ENCODE peak calls at places on chromosomes 3 and 15, in five cellular contexts. J is sigmoid colon, S is uterus, A is heart right ventricle, Q is cardiac muscle cell. X is an unnamed sample.
A peak's percentile ranks its signal among the peaks of the same experiment; 100 is the strongest.

GRCh38 chr3:131794766-131795381 is 239.9 kb downstream of the CPNE4 start:
- DNase-seq in J (no peak), S (no peak), A (peak; percentile 27), Q (peak; percentile 59), X (no peak)

GRCh38 chr3:178532414-178532813 is 3.8 kb upstream of the KCNMB2 start:
- DNase-seq in J (no peak), S (no peak), A (no peak), Q (no peak), X (no peak)

GRCh38 chr15:65050270-65050669 is 5.1 kb downstream of the SLC51B start:
- DNase-seq in J (no peak), S (no peak), A (no peak), Q (no peak), X (no peak)

GRCh38 chr15:90972133-90972532 is 17.4 kb downstream of the RCCD1 start:
- DNase-seq in J (no peak), S (no peak), A (no peak), Q (no peak), X (no peak)

GRCh38 chr3:142888484-142889262 is at the start of gene PCOLCE2:
- DNase-seq in J (peak; percentile 66), S (no peak), A (no peak), Q (peak; percentile 61), X (no peak)

GRCh38 chr3:36447063-36447462 is 66.8 kb downstream of the STAC start:
- DNase-seq in J (no peak), S (no peak), A (no peak), Q (no peak), X (no peak)

GRCh38 chr15:71526061-71526460 is 284.3 kb upstream of the NR2E3 start:
- DNase-seq in J (no peak), S (no peak), A (no peak), Q (no peak), X (no peak)

GRCh38 chr15:60538129-60538528 is 59.2 kb upstream of the ICE2 start:
- DNase-seq in J (no peak), S (no peak), A (no peak), Q (no peak), X (no peak)

GRCh38 chr3:73107215-73107614 is 45.8 kb downstream of the EBLN2 start:
- DNase-seq in J (no peak), S (no peak), A (no peak), Q (no peak), X (no peak)

GRCh38 chr15:39804026-39804425 is 21.4 kb upstream of the FSIP1 start:
- DNase-seq in J (no peak), S (no peak), A (no peak), Q (no peak), X (no peak)

GRCh38 chr3:61200255-61200654 is 51.0 kb downstream of the FHIT start:
- DNase-seq in J (no peak), S (no peak), A (no peak), Q (no peak), X (no peak)

GRCh38 chr3:116863842-116864626 is 154.5 kb downstream of the TUSC7 start:
- DNase-seq in J (no peak), S (no peak), A (no peak), Q (peak; percentile 49), X (peak; percentile 5)

GRCh38 chr3:188947401-188947982 is 224.3 kb upstream of the TPRG1 start:
- DNase-seq in J (peak; percentile 95), S (peak; percentile 91), A (peak; percentile 81), Q (peak; percentile 94), X (peak; percentile 74)

GRCh38 chr15:41043276-41043675 is 72.8 kb downstream of the INO80 start:
- DNase-seq in J (no peak), S (no peak), A (no peak), Q (no peak), X (no peak)

GRCh38 chr15:96132126-96132525 is 198.4 kb upstream of the NR2F2 start:
- DNase-seq in J (no peak), S (no peak), A (no peak), Q (no peak), X (no peak)

GRCh38 chr3:23072672-23073071 is 130.5 kb upstream of the UBE2E2 start:
- DNase-seq in J (no peak), S (no peak), A (no peak), Q (no peak), X (no peak)

GRCh38 chr3:160924776-160925175 is 168.7 kb downstream of the PPM1L start:
- DNase-seq in J (no peak), S (no peak), A (no peak), Q (no peak), X (no peak)

GRCh38 chr3:111764645-111765091 is 94.4 kb upstream of the PHLDB2 start:
- DNase-seq in J (no peak), S (no peak), A (no peak), Q (no peak), X (no peak)

GRCh38 chr15:50872832-50873231 is 35.7 kb upstream of the AP4E1 start:
- DNase-seq in J (no peak), S (no peak), A (no peak), Q (no peak), X (no peak)

GRCh38 chr15:60038111-60038521 is 34.0 kb downstream of the FOXB1 start:
- DNase-seq in J (no peak), S (no peak), A (no peak), Q (no peak), X (no peak)

DNA sequence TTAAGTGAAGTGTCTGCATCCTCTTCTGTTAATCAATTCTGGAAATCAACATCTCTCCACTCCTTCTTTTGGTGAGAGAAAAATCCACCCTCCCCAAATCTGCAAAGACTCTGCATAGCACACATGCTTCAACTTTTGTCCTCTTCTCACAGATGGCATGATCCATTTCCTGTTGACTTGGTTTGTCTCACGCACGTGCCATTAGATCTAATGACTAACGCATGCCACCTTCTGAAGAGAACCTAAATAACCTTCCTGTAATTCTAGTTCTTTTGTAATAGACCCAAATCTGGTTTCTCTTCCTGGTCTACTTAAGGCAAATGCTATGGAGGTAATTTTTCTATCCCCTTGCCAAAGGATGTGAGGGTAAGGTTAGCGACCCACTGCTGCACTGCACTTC is 51.0 kb upstream of the ATOSA start:
- DNase-seq in J (no peak), S (no peak), A (no peak), Q (no peak), X (no peak)
- H3K27ac ChIP-seq in J (no peak overlapping the region), S (no peak overlapping the region), A (no peak overlapping the region), Q (no peak overlapping the region), X (no peak overlapping the region)

GRCh38 chr3:49806838-49807237 is 3.8 kb downstream of the INKA1 start:
- DNase-seq in J (no peak), S (no peak), A (no peak), Q (no peak), X (no peak)
- H3K27ac ChIP-seq in J (peak overlapping the region; percentile 90), S (peak overlapping the region; percentile 92), A (peak overlapping the region; percentile 99), Q (no peak overlapping the region), X (peak overlapping the region; percentile 40)

DNA sequence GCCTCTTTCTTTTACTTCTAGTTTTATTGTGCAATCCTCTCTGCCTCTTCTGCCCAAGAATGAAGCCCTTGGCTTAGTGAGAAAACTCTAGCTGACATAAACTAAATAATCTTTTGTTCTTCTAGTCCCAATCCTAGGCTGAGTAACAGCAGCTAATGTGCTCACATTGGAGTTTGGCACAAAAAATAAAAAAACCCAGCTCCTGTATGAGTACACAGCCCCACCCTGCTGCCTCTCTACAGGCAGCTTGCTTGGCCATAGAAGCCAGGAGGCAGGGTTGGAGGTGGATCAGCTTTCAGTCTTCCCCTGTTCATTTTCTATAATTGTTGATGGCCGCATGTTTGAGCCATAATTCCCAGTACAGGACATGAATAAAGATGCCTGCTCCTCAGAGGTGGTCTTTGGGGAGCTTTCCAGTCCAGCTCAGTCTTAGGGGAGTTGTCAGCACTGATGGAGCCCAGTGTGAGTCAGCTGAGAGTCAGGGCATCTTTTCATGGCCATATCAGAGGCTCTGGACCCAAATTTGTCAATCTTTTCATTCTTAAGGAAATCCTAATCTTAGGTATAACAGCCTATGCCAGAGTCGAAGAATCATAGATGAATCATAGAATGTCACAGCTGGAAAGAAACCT is 46.8 kb downstream of the RTP1 start:
- DNase-seq in J (no peak), S (no peak), A (no peak), Q (no peak), X (no peak)
- H3K27ac ChIP-seq in J (no peak overlapping the region), S (no peak overlapping the region), A (no peak overlapping the region), Q (no peak overlapping the region), X (no peak overlapping the region)

GRCh38 chr3:152314677-152315353 is 46.1 kb downstream of the MBNL1 start:
- DNase-seq in J (no peak), S (no peak), A (no peak), Q (no peak), X (no peak)

GRCh38 chr3:152315623-152316022 is 46.9 kb downstream of the MBNL1 start:
- DNase-seq in J (no peak), S (no peak), A (no peak), Q (no peak), X (no peak)

GRCh38 chr3:152313914-152314313 is 45.2 kb downstream of the MBNL1 start:
- DNase-seq in J (no peak), S (no peak), A (no peak), Q (no peak), X (no peak)

GRCh38 chr3:152316318-152316717 is 47.6 kb downstream of the MBNL1 start:
- DNase-seq in J (no peak), S (no peak), A (no peak), Q (no peak), X (no peak)

DNA sequence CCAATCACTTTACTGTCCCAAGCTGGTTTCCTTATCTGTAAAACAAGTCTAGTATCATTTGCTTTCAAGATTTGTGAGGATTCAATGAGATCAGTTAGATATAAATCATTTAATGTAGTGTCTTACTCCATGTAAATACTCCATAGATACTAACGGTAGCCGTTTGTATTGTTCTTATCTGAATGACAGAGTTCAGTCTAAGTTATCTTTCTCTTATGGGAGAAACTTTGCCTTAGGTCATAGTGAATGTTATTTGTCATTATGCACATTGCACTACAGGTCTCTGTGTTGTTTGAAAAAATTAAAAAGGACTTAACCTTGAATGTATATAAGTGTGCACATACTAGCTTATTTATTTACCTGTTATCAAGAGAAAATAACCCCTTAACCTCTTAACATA is 44.7 kb downstream of the MBNL1 start:
- DNase-seq in J (no peak), S (no peak), A (no peak), Q (no peak), X (no peak)
- H3K27ac ChIP-seq in J (peak overlapping the region; percentile 74), S (peak overlapping the region; percentile 8), A (peak overlapping the region; percentile 18), Q (no peak overlapping the region), X (no peak overlapping the region)

GRCh38 chr3:171836836-171837235 is 6.3 kb upstream of the TMEM212 start:
- DNase-seq in J (no peak), S (no peak), A (no peak), Q (no peak), X (no peak)

GRCh38 chr3:171835613-171836012 is 7.5 kb upstream of the TMEM212 start:
- DNase-seq in J (no peak), S (no peak), A (no peak), Q (no peak), X (no peak)

GRCh38 chr3:171838218-171838720 is 4.9 kb upstream of the TMEM212 start:
- DNase-seq in J (peak; percentile 83), S (peak; percentile 69), A (peak; percentile 72), Q (peak; percentile 30), X (peak; percentile 12)

GRCh38 chr3:171839270-171839669 is 3.9 kb upstream of the TMEM212 start:
- DNase-seq in J (no peak), S (no peak), A (no peak), Q (no peak), X (no peak)

DNA sequence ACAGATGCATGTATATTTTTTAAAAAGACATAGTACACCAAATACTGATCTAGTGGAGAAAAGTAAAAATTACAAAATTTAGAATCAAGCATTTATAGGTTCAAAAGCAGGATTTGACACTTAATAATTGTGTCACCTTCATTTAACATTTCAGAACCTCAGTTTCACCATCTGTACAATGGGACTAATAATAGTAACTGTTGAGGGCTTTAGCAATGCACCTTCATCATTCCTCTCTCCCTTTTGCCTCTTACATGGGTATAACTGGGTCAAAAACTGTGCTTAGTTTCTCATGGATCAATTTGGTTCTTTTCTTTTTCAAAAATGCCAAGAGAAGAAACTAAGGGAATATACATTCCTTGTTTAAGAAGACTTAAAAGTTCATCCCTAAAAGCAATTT is 5.5 kb upstream of the TMEM212 start:
- DNase-seq in J (no peak), S (no peak), A (no peak), Q (no peak), X (no peak)
- H3K27ac ChIP-seq in J (peak overlapping the region; percentile 67), S (peak overlapping the region; percentile 78), A (peak overlapping the region; percentile 81), Q (peak overlapping the region; percentile 26), X (no peak overlapping the region)

X was measured in substantia nigra.